ENCODE peak calls at places on chromosomes 1 and 21, in five cellular contexts. M, J, K, U and R are unnamed samples.

GRCh38 chr1:155322953-155323728 is 2.4 kb downstream of the RUSC1 start:
- DNase-seq in M (peak; percentile 96), J (peak; percentile 94), K (peak; percentile 96), U (peak; percentile 93), R (peak; percentile 99)

GRCh38 chr21:43627527-43627926 is 31.8 kb downstream of the HSF2BP start:
- DNase-seq in M (no peak), J (no peak), K (no peak), U (no peak), R (no peak)

GRCh38 chr1:183126528-183126927 is 59.5 kb upstream of the LAMC2 start:
- DNase-seq in M (no peak), J (no peak), K (no peak), U (peak; percentile 82), R (peak; percentile 80)

GRCh38 chr1:121483961-121484424 is 299.2 kb downstream of the SRGAP2C start:
- DNase-seq in M (peak; percentile 56), J (no peak), K (no peak), U (peak; percentile 88), R (peak; percentile 85)

GRCh38 chr1:111481387-111482221 is 7.8 kb downstream of the C1orf162 start:
- DNase-seq in M (peak; percentile 82), J (peak; percentile 51), K (peak; percentile 79), U (peak; percentile 66), R (peak; percentile 77)

GRCh38 chr1:30782361-30783243 is 25.0 kb upstream of the LAPTM5 start:
- DNase-seq in M (peak; percentile 82), J (peak; percentile 78), K (peak; percentile 89), U (peak; percentile 45), R (peak; percentile 56)

GRCh38 chr1:234755449-234755863 is 145.5 kb upstream of the IRF2BP2 start:
- DNase-seq in M (no peak), J (no peak), K (no peak), U (peak; percentile 95), R (peak; percentile 79)

GRCh38 chr1:17485280-17485679 is 45.8 kb upstream of the RCC2 start:
- DNase-seq in M (peak; percentile 75), J (no peak), K (peak; percentile 70), U (peak; percentile 10), R (no peak)

GRCh38 chr1:178774263-178774662 is 49.2 kb downstream of the RALGPS2 start:
- DNase-seq in M (no peak), J (no peak), K (no peak), U (peak; percentile 28), R (peak; percentile 40)

GRCh38 chr1:222709700-222710153 is 2.6 kb downstream of the AIDA start:
- DNase-seq in M (no peak), J (no peak), K (no peak), U (peak; percentile 5), R (no peak)

GRCh38 chr1:232335261-232335660 is 294.7 kb downstream of the SIPA1L2 start:
- DNase-seq in M (no peak), J (no peak), K (no peak), U (no peak), R (no peak)

GRCh38 chr21:25572895-25573310 is 34.4 kb downstream of the MRPL39 start:
- DNase-seq in M (no peak), J (no peak), K (no peak), U (peak; percentile 59), R (peak; percentile 11)

GRCh38 chr21:27954806-27955205 is 987.9 kb upstream of the ADAMTS5 start:
- DNase-seq in M (no peak), J (no peak), K (no peak), U (peak; percentile 71), R (peak; percentile 94)

GRCh38 chr21:42107881-42108553 is 36.9 kb downstream of the UMODL1 start:
- DNase-seq in M (peak; percentile 78), J (peak; percentile 20), K (peak; percentile 85), U (peak; percentile 65), R (peak; percentile 70)

GRCh38 chr21:31974454-31974985 is 101.7 kb downstream of the HUNK start:
- DNase-seq in M (peak; percentile 9), J (no peak), K (peak; percentile 34), U (no peak), R (no peak)

GRCh38 chr21:38679531-38679930 is 126.2 kb upstream of the ETS2 start:
- DNase-seq in M (no peak), J (no peak), K (no peak), U (peak; percentile 62), R (peak; percentile 86)

GRCh38 chr1:224539971-224540370 is 76.1 kb upstream of the CNIH3 start:
- DNase-seq in M (no peak), J (no peak), K (no peak), U (peak; percentile 52), R (no peak)

GRCh38 chr21:38671716-38672115 is 134.0 kb upstream of the ETS2 start:
- DNase-seq in M (no peak), J (no peak), K (no peak), U (no peak), R (no peak)

GRCh38 chr1:245983294-245983967 is 523.6 kb downstream of the SMYD3 start:
- DNase-seq in M (no peak), J (no peak), K (no peak), U (no peak), R (no peak)

GRCh38 chr1:24952413-24952841 is 22.4 kb upstream of the RUNX3 start:
- DNase-seq in M (no peak), J (no peak), K (no peak), U (no peak), R (peak; percentile 61)

GRCh38 chr1:183159960-183160359 is 26.1 kb upstream of the LAMC2 start:
- DNase-seq in M (peak; percentile 18), J (no peak), K (no peak), U (no peak), R (no peak)

GRCh38 chr1:156121441-156121840 is 6.9 kb downstream of the LMNA start:
- DNase-seq in M (no peak), J (no peak), K (no peak), U (no peak), R (peak; percentile 52)

GRCh38 chr1:171434717-171435346 is 50.5 kb upstream of the PRRC2C start:
- DNase-seq in M (no peak), J (no peak), K (no peak), U (peak; percentile 84), R (peak; percentile 83)

GRCh38 chr21:46559291-46559983 is 45.4 kb downstream of the S100B start:
- DNase-seq in M (no peak), J (no peak), K (no peak), U (no peak), R (no peak)

GRCh38 chr21:33185852-33186251 is 43.9 kb upstream of the IFNAR2 start:
- DNase-seq in M (no peak), J (no peak), K (no peak), U (no peak), R (no peak)

GRCh38 chr1:206658264-206658980 is 23.1 kb downstream of the DYRK3 start:
- DNase-seq in M (peak; percentile 84), J (no peak), K (peak; percentile 87), U (no peak), R (peak; percentile 46)

DNA sequence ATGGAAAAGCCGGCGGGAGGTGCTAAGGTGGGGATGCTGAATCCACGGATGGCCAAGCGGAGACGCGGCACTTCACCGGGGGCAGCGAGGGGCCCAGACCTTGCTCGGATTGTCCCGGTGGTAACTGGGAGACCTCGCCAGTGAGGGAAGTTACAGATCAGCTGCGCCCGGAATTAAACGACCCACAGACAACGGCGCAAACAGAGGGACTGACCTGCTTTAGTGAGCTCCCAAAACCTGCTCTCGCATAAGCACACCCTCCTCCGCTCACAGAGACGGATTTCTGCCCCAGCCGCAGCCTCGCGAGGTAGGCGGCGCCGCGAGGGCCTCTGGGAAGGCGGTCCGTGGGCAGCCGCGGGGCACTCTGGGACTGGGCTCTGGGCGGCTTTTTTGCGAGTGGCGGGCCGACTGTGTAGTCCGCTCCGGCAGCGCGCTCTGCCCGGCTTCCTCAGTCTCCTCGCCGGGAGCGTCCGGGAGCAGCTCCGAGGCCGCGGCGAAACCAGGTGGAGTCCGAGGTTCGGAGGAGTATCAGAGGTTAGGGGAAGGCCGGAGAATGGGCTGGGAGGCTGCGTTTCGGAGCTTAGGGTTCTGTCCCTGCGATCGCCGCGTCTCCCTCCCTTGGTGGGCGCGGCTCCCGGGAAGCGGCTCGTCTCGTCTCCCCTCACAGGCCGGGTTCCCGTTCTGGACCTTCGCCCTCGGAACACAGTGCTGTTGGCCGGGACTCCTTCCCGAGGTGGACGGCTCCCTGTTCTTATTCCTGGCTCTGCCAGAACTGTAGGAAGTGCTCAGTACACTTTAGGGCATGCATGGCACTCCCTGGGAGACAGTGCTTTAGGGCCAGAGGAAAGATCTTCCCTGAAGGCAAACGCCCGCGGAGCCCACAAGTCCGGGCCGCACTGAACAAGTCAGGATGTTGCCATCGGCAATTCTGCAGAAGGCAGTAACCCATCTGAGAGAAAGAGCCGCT is at the start of gene EXO5:
- DNase-seq in M (peak; percentile 71), J (peak; percentile 9), K (peak; percentile 63), U (peak; percentile 69), R (peak; percentile 78)
- H3K23ac ChIP-seq in M (peak within 1 kb of the TSS; percentile 97), J (peak within 1 kb of the TSS; percentile 21), K (no peak within 1 kb of the TSS), U (peak within 1 kb of the TSS; percentile 100), R (no peak within 1 kb of the TSS)

GRCh38 chr1:4599521-4599920 is 54.9 kb upstream of the AJAP1 start:
- DNase-seq in M (no peak), J (no peak), K (no peak), U (no peak), R (no peak)
- H3K9ac ChIP-seq in M (no peak overlapping the region), J (no peak overlapping the region), K (no peak overlapping the region), U (no peak overlapping the region), R (no peak overlapping the region)

GRCh38 chr1:28519946-28520725 is 14.3 kb downstream of the RCC1 start:
- DNase-seq in M (no peak), J (no peak), K (no peak), U (no peak), R (no peak)

GRCh38 chr1:28518000-28518744 is 12.3 kb downstream of the RCC1 start:
- DNase-seq in M (peak; percentile 95), J (peak; percentile 89), K (peak; percentile 92), U (peak; percentile 81), R (peak; percentile 89)

GRCh38 chr1:28516518-28516956 is 10.7 kb downstream of the RCC1 start:
- DNase-seq in M (no peak), J (no peak), K (no peak), U (no peak), R (peak; percentile 47)

GRCh38 chr1:28517649-28517999 is 11.8 kb downstream of the RCC1 start:
- DNase-seq in M (peak; percentile 58), J (no peak), K (peak; percentile 54), U (peak; percentile 37), R (peak; percentile 82)

DNA sequence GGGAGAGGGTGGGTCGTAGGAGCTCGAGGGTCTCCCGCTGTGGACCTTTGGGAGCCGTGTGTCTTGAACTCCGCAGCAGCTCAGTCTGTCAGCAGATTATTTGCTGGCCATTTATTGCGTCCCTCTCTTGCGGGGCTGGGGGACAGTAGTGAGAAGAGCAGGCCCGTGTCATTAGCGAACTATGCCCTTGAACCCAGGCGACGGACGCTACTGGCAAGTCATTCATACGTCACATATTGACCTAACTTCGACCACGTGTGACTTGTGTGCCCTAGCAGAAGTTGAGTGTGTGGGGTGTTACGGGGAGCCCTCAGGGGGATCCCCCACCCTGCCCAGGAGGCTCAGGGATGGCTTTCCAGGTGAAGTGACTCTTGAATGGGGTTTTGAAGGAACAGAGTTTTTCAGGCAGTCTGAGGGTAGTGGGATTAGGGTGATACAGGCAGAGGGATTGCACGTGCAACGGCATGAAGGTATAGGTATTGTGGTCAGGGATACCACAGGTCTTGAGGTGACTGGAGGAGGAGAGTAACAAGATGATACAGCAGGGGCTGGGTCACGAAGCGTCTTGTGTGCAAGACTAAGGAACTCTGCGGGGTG is 13.0 kb downstream of the RCC1 start:
- DNase-seq in M (peak; percentile 79), J (no peak), K (no peak), U (no peak), R (peak; percentile 36)
- H2BK5ac ChIP-seq in M (peak overlapping the region; percentile 54), J (no peak overlapping the region), K (no peak overlapping the region), U (peak overlapping the region; percentile 5), R (no peak overlapping the region)

DNA sequence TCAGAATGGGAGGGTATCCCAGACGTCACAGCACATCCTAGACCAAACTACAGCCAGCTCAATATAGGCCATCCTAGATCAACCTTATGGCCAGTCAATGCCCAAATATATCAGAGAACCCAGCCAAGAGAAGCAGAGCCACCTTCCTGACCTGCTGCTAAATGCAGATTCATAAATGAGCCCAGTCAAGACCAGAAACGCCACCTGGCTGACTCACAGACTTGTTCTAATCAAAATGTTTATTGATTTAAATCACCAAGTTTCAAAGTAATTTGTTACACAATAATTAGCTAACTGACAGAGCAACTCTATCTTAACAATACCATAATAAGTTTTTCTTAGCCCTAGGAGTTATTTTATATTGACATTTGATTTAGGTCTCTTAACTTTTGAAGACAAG is 28.6 kb downstream of the ZNF644 start:
- DNase-seq in M (no peak), J (no peak), K (no peak), U (no peak), R (no peak)
- H3K23ac ChIP-seq in M (no peak overlapping the region), J (no peak overlapping the region), K (no peak overlapping the region), U (no peak overlapping the region), R (no peak overlapping the region)